ENCODE peak calls at places on chromosomes 7 and 10, in six cellular contexts. F is left ventricle myocardium inferior; D is activated CD8-positive, alpha-beta T cell treated with anti-CD3 and anti-CD28 coated beads for 36 hours; I is B cell; L is upper lobe of right lung; E is GM13976. J is an unnamed sample.

GRCh38 chr7:44867073-44867990 is 18.0 kb downstream of the PURB start:
- DNase-seq in E (no peak), I (no peak), L (no peak), F (no peak), D (peak; percentile 44), J (no peak)

GRCh38 chr10:100988166-100988565 is 823 bp downstream of the TWNK start:
- DNase-seq in F (no peak), I (no peak), L (no peak), D (no peak), E (no peak), J (no peak)

GRCh38 chr7:72785166-72785955 is 42.6 kb downstream of the TYW1B start:
- DNase-seq in F (no peak), L (no peak), I (no peak), D (no peak), E (no peak), J (no peak)

GRCh38 chr10:124521429-124521871 is 59.8 kb downstream of the LHPP start:
- DNase-seq in D (no peak), I (no peak), F (no peak), E (no peak), L (no peak), J (peak; percentile 42)

GRCh38 chr7:44678468-44679179 is 70.0 kb upstream of the ZMIZ2 start:
- DNase-seq in I (no peak), D (no peak), F (peak; percentile 65), E (no peak), L (no peak), J (no peak)

GRCh38 chr7:27148031-27148775 is 629 bp upstream of the HOXA6 start:
- DNase-seq in I (no peak), L (no peak), D (no peak), E (no peak), F (no peak), J (peak; percentile 43)

GRCh38 chr7:142799483-142799882 is 28.7 kb downstream of the PRSS2 start:
- DNase-seq in E (no peak), L (no peak), F (no peak), D (peak; percentile 26), I (no peak), J (no peak)

GRCh38 chr10:5862360-5862929 is 27.2 kb downstream of the ANKRD16 start:
- DNase-seq in I (no peak), L (no peak), E (peak; percentile 82), F (no peak), D (peak; percentile 27), J (no peak)

GRCh38 chr10:71597821-71598498 is 121.6 kb downstream of the C10orf105 start:
- DNase-seq in L (peak; percentile 72), I (peak; percentile 60), D (no peak), E (peak; percentile 48), F (peak; percentile 32), J (peak; percentile 81)

GRCh38 chr10:110791541-110792073 is 80.1 kb upstream of the PDCD4 start:
- DNase-seq in F (no peak), L (no peak), I (no peak), D (no peak), E (no peak), J (no peak)

GRCh38 chr10:60654813-60655464 is 123.3 kb upstream of the CDK1 start:
- DNase-seq in L (no peak), I (no peak), E (no peak), F (no peak), D (no peak), J (no peak)

GRCh38 chr7:135998081-135998480 is 20.9 kb upstream of the MTPN start:
- DNase-seq in D (no peak), I (no peak), E (no peak), L (no peak), F (no peak), J (no peak)

GRCh38 chr10:78137147-78137546 is 103.5 kb downstream of the RPS24 start:
- DNase-seq in L (no peak), I (no peak), D (no peak), E (no peak), F (no peak), J (no peak)

GRCh38 chr7:157690058-157690832 is 353.4 kb downstream of the DNAJB6 start:
- DNase-seq in I (no peak), D (no peak), F (no peak), L (peak; percentile 48), E (no peak), J (peak; percentile 15)

GRCh38 chr7:124130-124949 is 68.0 kb upstream of the FAM20C start:
- DNase-seq in D (no peak), L (no peak), F (no peak), E (no peak), I (no peak), J (no peak)

GRCh38 chr10:121927361-121927840 is 430 bp downstream of the ATE1 start:
- DNase-seq in L (peak; percentile 78), I (peak; percentile 40), F (peak; percentile 60), D (peak; percentile 49), E (peak; percentile 64), J (no peak)

DNA sequence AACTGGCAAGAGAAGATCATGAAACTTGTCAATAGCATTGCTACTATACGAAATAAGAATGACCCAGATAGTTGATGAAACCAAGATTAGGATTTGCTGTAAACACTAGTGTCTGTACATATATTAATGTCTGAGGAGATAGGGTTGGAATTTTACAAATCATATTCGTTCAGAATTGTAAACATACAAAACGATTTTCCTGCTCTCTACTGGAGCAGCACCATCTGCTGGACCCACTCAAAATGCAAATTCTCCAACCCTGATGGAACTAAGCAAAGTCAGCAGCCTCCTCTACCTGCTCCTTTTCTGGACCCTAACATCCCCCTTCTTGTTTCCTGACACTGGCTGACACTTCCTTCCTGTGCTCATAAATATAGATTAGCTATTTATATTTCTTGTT is 29.4 kb upstream of the SGMS1 start:
- DNase-seq in L (no peak), E (peak; percentile 17), F (no peak), I (no peak), D (peak; percentile 24), J (no peak)
- TF ChIP-seq CTCF in L (peak; percentile 67), E (peak; percentile 48), F (peak; percentile 75), I (peak; percentile 37), D (peak; percentile 33), J (peak; percentile 30)

DNA sequence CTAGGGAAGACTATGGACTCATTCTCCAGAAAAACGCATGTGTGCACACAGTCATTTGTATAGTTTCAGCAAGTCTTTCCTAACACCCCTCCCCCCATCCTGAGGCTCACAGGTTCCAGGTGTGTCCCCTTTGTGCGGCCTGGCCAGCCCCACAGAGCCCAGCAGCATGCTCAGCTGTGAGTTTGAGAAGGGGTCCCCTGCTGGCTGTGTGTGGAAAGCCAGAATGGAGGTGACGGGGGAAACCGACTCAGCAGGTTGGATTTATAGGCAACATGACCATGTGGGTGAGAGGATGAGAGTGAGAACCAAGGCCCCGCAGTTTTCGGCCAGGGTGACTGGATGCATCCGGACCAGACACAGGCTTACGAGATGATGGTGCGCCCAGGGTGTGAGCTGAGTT is 9.9 kb downstream of the PTPRE start:
- DNase-seq in L (no peak), E (no peak), I (no peak), F (no peak), D (no peak), J (no peak)
- TF ChIP-seq CTCF in L (no peak), E (no peak), I (no peak), F (no peak), D (no peak), J (no peak)

DNA sequence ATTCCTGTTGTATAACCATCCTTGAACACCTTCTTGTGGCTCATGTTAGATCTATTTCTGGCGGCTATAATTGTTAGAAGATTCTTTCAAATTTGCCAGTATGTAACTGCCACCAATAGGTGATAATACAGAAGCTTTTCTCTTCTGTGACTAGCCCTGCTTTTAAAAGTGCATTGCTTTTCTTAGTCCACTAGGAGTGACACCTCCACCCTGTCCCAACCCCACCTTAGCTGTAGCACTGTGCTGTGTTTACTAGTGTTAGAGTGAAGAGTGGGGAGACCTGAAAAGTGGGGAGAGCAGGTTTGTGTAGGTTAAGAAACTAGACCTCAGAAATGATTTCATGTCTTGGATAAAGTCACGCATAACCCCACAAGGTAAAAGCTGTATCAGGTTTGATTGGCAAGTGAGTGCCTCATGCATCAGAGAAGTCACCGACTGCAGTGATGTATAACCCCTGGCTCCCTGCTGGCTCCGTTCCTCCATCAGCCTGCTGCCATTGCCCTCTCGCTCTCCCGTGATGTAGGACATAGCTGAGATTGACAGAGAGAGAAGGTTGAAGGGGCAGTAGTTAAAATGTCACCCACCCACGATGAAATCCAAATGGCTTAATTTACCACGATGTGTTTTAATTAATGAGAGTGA is 12.5 kb downstream of the NPVF start:
- DNase-seq in D (no peak), L (no peak), E (no peak), F (no peak), I (no peak), J (no peak)
- TF ChIP-seq CTCF in D (no peak), L (no peak), E (no peak), F (no peak), I (no peak), J (no peak)

GRCh38 chr10:99008106-99008505 is 227.5 kb downstream of the HPSE2 start:
- DNase-seq in L (no peak), F (no peak), E (no peak), I (no peak), D (no peak), J (no peak)
- TF ChIP-seq CTCF in L (no peak), F (no peak), E (no peak), I (no peak), D (no peak), J (no peak)

GRCh38 chr10:92550924-92551323 is 23.0 kb downstream of the IDE start:
- DNase-seq in L (no peak), D (no peak), E (no peak), I (no peak), F (no peak), J (no peak)
- TF ChIP-seq CTCF in L (no peak), D (no peak), E (no peak), I (no peak), F (no peak), J (no peak)

GRCh38 chr10:92080244-92080643 is 156.7 kb downstream of the BTAF1 start:
- DNase-seq in F (no peak), I (no peak), E (no peak), D (no peak), L (no peak), J (no peak)
- TF ChIP-seq CTCF in F (no peak), I (no peak), E (no peak), D (no peak), L (no peak), J (no peak)

GRCh38 chr7:18903676-18904075 is 213.8 kb downstream of the TWIST1 start:
- DNase-seq in D (no peak), I (no peak), L (no peak), E (no peak), F (no peak), J (no peak)

GRCh38 chr7:18901351-18901750 is 216.1 kb downstream of the TWIST1 start:
- DNase-seq in F (no peak), D (no peak), I (no peak), L (no peak), E (no peak), J (no peak)

GRCh38 chr7:18902892-18903291 is 214.5 kb downstream of the TWIST1 start:
- DNase-seq in L (no peak), I (no peak), E (no peak), F (no peak), D (no peak), J (no peak)

GRCh38 chr7:18901881-18902280 is 215.6 kb downstream of the TWIST1 start:
- DNase-seq in E (no peak), D (no peak), L (no peak), F (no peak), I (no peak), J (no peak)

DNA sequence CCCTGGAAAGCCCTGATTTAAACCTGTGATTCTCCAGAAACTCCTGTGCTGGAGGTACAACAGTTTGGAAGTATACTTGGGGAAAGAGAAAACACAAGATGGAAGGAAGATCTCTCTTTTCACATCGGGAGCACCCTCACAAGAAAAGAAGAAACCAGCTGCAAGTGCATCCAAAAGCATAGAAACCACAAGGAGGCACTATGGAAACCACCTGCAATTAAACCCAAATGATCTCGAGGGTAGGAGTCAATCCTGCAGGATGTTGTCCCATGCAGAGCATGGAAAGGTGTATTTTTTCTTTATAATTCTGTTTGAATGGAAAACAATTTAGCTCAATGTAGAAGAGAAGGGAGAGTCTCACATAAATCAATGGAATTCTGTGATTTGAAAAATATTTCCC is 210.5 kb downstream of the TWIST1 start:
- DNase-seq in F (no peak), D (no peak), I (no peak), E (no peak), L (no peak), J (no peak)
- TF ChIP-seq CTCF in F (no peak), D (no peak), I (no peak), E (no peak), L (no peak), J (no peak)

J was measured in CD14-positive monocyte.